ENCODE peak calls at places on chromosomes 2 and 18, in four cellular contexts. One of them, this sample, is unnamed. For H3K27me3, the result is how much of the 10 kb centered on the place peaks cover.

GRCh38 chr18:34742761-34743366 is 32.8 kb downstream of the DTNA start:
- DNase-seq in uterus: no peak
- DNase-seq in ovary: no peak
- DNase-seq in stomach: no peak
- DNase-seq in this sample: no peak

GRCh38 chr2:145360129-145360780 is 840.3 kb upstream of the ZEB2 start:
- DNase-seq in stomach: no peak
- DNase-seq in uterus: no peak
- DNase-seq in ovary: no peak
- DNase-seq in this sample: no peak

GRCh38 chr18:43277164-43277600 is at the start of gene SYT4:
- DNase-seq in uterus: no peak
- DNase-seq in stomach: peak
- DNase-seq in ovary: peak
- DNase-seq in this sample: no peak

GRCh38 chr2:64799592-64800252 is 146.0 kb upstream of the SERTAD2 start:
- DNase-seq in ovary: no peak
- DNase-seq in uterus: no peak
- DNase-seq in stomach: peak
- DNase-seq in this sample: no peak

GRCh38 chr2:48442610-48443360 is 87.2 kb upstream of the STON1 start:
- DNase-seq in ovary: no peak
- DNase-seq in stomach: no peak
- DNase-seq in uterus: no peak
- DNase-seq in this sample: no peak

GRCh38 chr2:17976871-17977746 is 98.6 kb downstream of the KCNS3 start:
- DNase-seq in uterus: peak
- DNase-seq in ovary: no peak
- DNase-seq in stomach: no peak
- DNase-seq in this sample: no peak

GRCh38 chr2:137467246-137467862 is 496.9 kb upstream of the HNMT start:
- DNase-seq in uterus: no peak
- DNase-seq in stomach: no peak
- DNase-seq in ovary: no peak
- DNase-seq in this sample: no peak

GRCh38 chr18:63646916-63647315 is 2.9 kb upstream of the SERPINB4 start:
- DNase-seq in stomach: no peak
- DNase-seq in ovary: no peak
- DNase-seq in uterus: no peak
- DNase-seq in this sample: no peak

GRCh38 chr2:49241506-49241905 is 87.2 kb upstream of the FSHR start:
- DNase-seq in uterus: no peak
- DNase-seq in ovary: no peak
- DNase-seq in stomach: no peak
- DNase-seq in this sample: no peak

GRCh38 chr2:159635006-159635746 is 18.8 kb upstream of the BAZ2B start:
- DNase-seq in stomach: no peak
- DNase-seq in uterus: no peak
- DNase-seq in ovary: no peak
- DNase-seq in this sample: no peak

GRCh38 chr2:192155521-192156118 is 39.1 kb downstream of the TMEFF2 start:
- DNase-seq in uterus: no peak
- DNase-seq in stomach: no peak
- DNase-seq in ovary: no peak
- DNase-seq in this sample: no peak

GRCh38 chr2:189548686-189549439 is 31.7 kb downstream of the SLC40A1 start:
- DNase-seq in stomach: no peak
- DNase-seq in ovary: no peak
- DNase-seq in uterus: no peak
- DNase-seq in this sample: no peak

GRCh38 chr2:104702451-104702850 is 151.5 kb upstream of the POU3F3 start:
- DNase-seq in stomach: no peak
- DNase-seq in ovary: no peak
- DNase-seq in uterus: no peak
- DNase-seq in this sample: no peak

GRCh38 chr2:214830794-214831346 is 21.4 kb upstream of the BARD1 start:
- DNase-seq in stomach: no peak
- DNase-seq in uterus: no peak
- DNase-seq in ovary: no peak
- DNase-seq in this sample: no peak

DNA sequence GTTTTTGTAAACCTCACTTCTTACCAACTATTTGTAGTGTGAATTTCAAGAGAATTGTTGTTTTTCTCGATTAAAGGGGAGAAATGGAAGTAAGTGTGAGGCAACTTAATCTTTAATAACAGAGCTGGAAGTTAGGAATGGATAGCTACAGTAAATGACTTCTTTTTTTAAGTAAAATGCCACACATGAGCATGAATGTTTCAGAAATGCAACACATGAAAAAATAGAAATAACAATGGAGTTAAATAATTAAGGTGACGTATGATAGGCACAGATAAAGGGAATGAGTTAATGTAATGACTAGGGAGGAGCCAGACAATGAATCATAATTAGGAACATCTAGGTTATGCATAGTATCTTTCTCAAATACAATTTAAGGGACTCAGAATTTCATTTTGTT is 3.4 kb downstream of the REL start:
- DNase-seq in stomach: no peak
- DNase-seq in uterus: no peak
- DNase-seq in ovary: no peak
- DNase-seq in this sample: no peak
- H3K27me3 ChIP-seq in stomach: under half
- H3K27me3 ChIP-seq in uterus: under half
- H3K27me3 ChIP-seq in ovary: under half
- H3K27me3 ChIP-seq in this sample: under half

GRCh38 chr2:238847841-238848565 is at the start of gene TWIST2:
- DNase-seq in stomach: peak
- DNase-seq in ovary: peak
- DNase-seq in uterus: peak
- DNase-seq in this sample: no peak
- H3K4me3 ChIP-seq in stomach: peak
- H3K4me3 ChIP-seq in ovary: peak
- H3K4me3 ChIP-seq in uterus: peak
- H3K4me3 ChIP-seq in this sample: no peak

DNA sequence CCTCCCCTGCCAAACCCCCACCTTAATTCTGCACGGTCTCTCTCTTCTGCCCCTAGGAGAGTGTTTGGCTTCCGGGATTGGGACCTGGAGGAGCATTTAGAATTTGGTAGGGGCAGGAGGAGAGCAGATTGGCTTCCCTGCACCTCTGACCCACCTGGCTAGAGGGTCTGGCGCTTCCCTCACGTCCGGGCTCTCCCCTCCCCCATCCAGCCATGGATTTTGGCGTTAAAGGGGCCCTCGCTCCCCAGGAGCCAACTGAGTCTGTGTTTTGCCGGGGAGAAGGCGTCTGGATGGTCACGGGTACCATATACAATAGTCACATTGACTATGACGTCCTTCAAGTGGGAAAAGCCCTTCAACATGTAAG is 6.5 kb downstream of the HOXD3 start:
- DNase-seq in ovary: no peak
- DNase-seq in stomach: no peak
- DNase-seq in uterus: no peak
- DNase-seq in this sample: no peak
- H3K27me3 ChIP-seq in ovary: under half
- H3K27me3 ChIP-seq in stomach: half or more
- H3K27me3 ChIP-seq in uterus: under half
- H3K27me3 ChIP-seq in this sample: under half

GRCh38 chr2:176164803-176165597 is 7.9 kb downstream of the HOXD3 start:
- DNase-seq in stomach: no peak
- DNase-seq in ovary: no peak
- DNase-seq in uterus: no peak
- DNase-seq in this sample: no peak

GRCh38 chr2:176161041-176161785 is 4.1 kb downstream of the HOXD3 start:
- DNase-seq in stomach: no peak
- DNase-seq in ovary: no peak
- DNase-seq in uterus: no peak
- DNase-seq in this sample: no peak

GRCh38 chr2:176161817-176162626 is 4.9 kb downstream of the HOXD3 start:
- DNase-seq in uterus: no peak
- DNase-seq in ovary: no peak
- DNase-seq in stomach: no peak
- DNase-seq in this sample: no peak

GRCh38 chr2:176164184-176164802 is 7.2 kb downstream of the HOXD3 start:
- DNase-seq in stomach: no peak
- DNase-seq in ovary: no peak
- DNase-seq in uterus: no peak
- DNase-seq in this sample: no peak

DNA sequence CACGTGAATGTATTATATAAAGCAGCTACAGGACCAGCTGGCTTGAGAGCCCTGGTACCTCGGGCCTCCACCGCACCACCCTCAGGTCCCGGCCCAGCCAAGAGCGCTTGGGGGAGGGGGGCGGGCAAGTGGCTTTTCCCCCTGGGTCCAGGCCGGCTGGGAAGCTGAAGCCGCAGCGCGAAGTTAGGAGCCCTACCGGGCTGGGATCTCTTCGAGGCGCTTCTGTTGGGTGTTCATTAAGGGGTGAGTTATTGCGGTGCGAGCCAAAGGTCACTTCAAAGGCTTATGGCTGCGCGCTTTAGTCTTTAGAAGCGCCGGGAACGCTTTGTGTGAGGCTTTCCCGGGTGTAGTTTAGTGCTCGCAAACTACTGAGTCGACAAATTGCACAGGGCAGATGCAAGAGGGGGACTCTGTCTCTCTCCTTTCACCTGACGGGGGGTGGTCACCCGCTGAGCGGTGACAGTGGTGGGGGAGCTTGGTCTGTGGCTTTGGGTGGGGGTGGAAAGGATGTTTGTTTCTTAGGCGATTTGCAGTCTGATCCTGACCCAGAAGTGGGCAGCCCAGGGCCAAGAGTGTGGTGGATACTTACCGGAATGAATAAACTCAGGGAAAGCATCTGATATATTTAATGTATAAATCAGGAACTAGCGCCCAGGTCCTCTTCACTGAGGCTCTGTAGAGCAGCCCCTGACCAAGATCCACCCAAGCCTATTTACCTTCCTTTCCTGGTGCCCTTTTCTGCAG is 6.0 kb downstream of the HOXD3 start:
- DNase-seq in ovary: no peak
- DNase-seq in stomach: no peak
- DNase-seq in uterus: no peak
- DNase-seq in this sample: no peak
- H3K4me3 ChIP-seq in ovary: no peak
- H3K4me3 ChIP-seq in stomach: no peak
- H3K4me3 ChIP-seq in uterus: no peak
- H3K4me3 ChIP-seq in this sample: no peak

DNA sequence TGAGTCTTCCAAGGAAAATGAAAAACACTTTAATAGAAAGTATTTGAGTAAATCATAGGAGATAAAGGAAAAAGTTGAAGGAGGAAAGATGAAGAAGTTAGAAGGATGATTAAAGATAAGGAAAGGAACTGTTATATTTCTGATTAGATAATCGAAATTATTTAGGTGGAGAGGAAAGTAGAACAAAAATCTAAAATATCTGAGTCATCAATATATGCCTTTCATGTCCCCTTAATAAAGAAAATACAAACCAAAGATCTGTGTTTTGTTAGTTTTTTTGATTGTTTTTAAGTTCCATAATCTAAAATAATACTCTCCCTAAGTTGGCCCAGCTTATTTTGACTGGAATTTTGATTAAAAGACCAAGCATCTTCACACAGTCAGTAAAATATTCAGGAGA is 412.9 kb upstream of the DDX18 start:
- DNase-seq in uterus: no peak
- DNase-seq in stomach: no peak
- DNase-seq in ovary: no peak
- DNase-seq in this sample: no peak
- H3K27me3 ChIP-seq in uterus: under half
- H3K27me3 ChIP-seq in stomach: under half
- H3K27me3 ChIP-seq in ovary: under half
- H3K27me3 ChIP-seq in this sample: under half

DNA sequence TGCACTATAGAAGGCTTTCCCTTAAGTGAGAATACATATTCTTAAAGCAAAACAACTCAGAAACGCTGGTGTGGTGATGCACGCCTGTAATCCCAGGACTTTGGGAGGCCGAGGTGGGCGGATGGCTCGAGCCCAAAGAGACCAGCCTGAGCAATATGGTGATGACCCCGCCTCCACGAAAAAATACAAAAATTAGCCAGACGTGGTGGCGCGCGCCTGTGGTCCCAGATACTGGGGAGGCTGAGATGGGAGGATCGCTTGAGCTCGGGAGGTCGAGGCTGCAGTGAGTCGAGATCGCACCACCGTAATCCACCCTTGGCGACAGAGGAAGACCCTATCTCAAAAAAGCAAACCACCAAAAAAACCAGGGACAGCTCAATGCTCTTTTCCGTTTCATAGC is 750 bp upstream of the CCDC150 start:
- DNase-seq in ovary: no peak
- DNase-seq in uterus: no peak
- DNase-seq in stomach: no peak
- DNase-seq in this sample: no peak
- H3K4me3 ChIP-seq in ovary: no peak
- H3K4me3 ChIP-seq in uterus: no peak
- H3K4me3 ChIP-seq in stomach: peak
- H3K4me3 ChIP-seq in this sample: no peak

DNA sequence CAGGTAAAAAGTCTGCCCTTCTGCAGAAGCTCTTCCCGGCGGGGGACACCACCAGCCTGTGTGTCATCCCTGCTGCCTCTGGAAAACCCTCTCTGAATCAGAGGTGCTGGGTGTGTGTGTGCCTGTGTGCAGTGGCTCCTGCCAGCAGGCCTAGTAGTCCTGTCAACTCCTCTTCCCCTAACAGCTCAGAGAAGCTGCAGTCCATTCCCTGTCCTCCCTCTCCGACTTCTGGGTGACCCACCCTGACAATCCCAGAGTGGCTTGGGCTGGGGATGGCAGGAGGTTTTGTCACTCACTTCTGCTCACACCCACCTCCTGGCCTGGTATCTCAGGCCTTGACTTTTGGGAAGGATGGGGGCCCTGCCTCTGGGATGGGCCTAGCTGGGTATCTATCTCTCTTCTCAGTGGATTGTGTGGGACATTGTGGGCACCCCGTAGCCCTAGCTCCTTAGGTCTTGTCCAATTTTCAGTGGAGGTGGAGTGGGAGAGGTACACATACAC is 2.3 kb downstream of the WNT10A start:
- DNase-seq in stomach: no peak
- DNase-seq in ovary: no peak
- DNase-seq in uterus: no peak
- DNase-seq in this sample: no peak
- H3K27me3 ChIP-seq in stomach: half or more
- H3K27me3 ChIP-seq in ovary: under half
- H3K27me3 ChIP-seq in uterus: under half
- H3K27me3 ChIP-seq in this sample: under half

GRCh38 chr2:228082571-228082970 is 98.9 kb downstream of the SPHKAP start:
- DNase-seq in ovary: no peak
- DNase-seq in uterus: no peak
- DNase-seq in stomach: no peak
- DNase-seq in this sample: no peak
- H3K4me3 ChIP-seq in ovary: no peak
- H3K4me3 ChIP-seq in uterus: no peak
- H3K4me3 ChIP-seq in stomach: no peak
- H3K4me3 ChIP-seq in this sample: no peak